ENCODE peak calls at places on chromosomes 5 and 9, in six cellular contexts. One of them, this sample, is unnamed. For H3K27me3, H3K36me3 and H3K4me1, the result is how much of the 10 kb centered on the place peaks cover.

GRCh38 chr5:126354012-126354856 is 69.0 kb upstream of the GRAMD2B start:
- DNase-seq in uterus: no peak
- DNase-seq in colonic mucosa: no peak
- DNase-seq in GM23338: peak
- DNase-seq in spleen: no peak
- DNase-seq in IMR-90: peak
- DNase-seq in this sample: no peak

GRCh38 chr5:386432-387341 is 56.3 kb upstream of the EXOC3 start:
- DNase-seq in colonic mucosa: peak
- DNase-seq in IMR-90: peak
- DNase-seq in uterus: no peak
- DNase-seq in GM23338: no peak
- DNase-seq in spleen: no peak
- DNase-seq in this sample: no peak

GRCh38 chr5:122316652-122317051 is 4.6 kb downstream of the SNCAIP start:
- DNase-seq in uterus: no peak
- DNase-seq in GM23338: no peak
- DNase-seq in spleen: no peak
- DNase-seq in colonic mucosa: no peak
- DNase-seq in IMR-90: no peak
- DNase-seq in this sample: no peak

GRCh38 chr9:135216666-135217431 is 129.4 kb downstream of the OLFM1 start:
- DNase-seq in spleen: peak
- DNase-seq in GM23338: no peak
- DNase-seq in colonic mucosa: no peak
- DNase-seq in IMR-90: no peak
- DNase-seq in uterus: no peak
- DNase-seq in this sample: no peak

GRCh38 chr9:104858271-104858670 is 69.7 kb downstream of the ABCA1 start:
- DNase-seq in uterus: no peak
- DNase-seq in colonic mucosa: no peak
- DNase-seq in IMR-90: peak
- DNase-seq in GM23338: no peak
- DNase-seq in spleen: no peak
- DNase-seq in this sample: no peak

GRCh38 chr5:122943050-122943698 is 93.4 kb downstream of the PPIC start:
- DNase-seq in IMR-90: no peak
- DNase-seq in colonic mucosa: no peak
- DNase-seq in uterus: no peak
- DNase-seq in spleen: no peak
- DNase-seq in GM23338: no peak
- DNase-seq in this sample: no peak

GRCh38 chr5:122121782-122122465 is 7.4 kb upstream of the ZNF474 start:
- DNase-seq in spleen: no peak
- DNase-seq in uterus: no peak
- DNase-seq in IMR-90: peak
- DNase-seq in colonic mucosa: no peak
- DNase-seq in GM23338: no peak
- DNase-seq in this sample: no peak

GRCh38 chr5:14501353-14502162 is 80.0 kb upstream of the OTULINL start:
- DNase-seq in colonic mucosa: no peak
- DNase-seq in spleen: no peak
- DNase-seq in uterus: no peak
- DNase-seq in GM23338: no peak
- DNase-seq in IMR-90: no peak
- DNase-seq in this sample: no peak

GRCh38 chr5:83414601-83415000 is 56.9 kb upstream of the VCAN start:
- DNase-seq in spleen: no peak
- DNase-seq in colonic mucosa: no peak
- DNase-seq in IMR-90: peak
- DNase-seq in GM23338: no peak
- DNase-seq in uterus: no peak
- DNase-seq in this sample: no peak

GRCh38 chr5:172881691-172882370 is 47.8 kb downstream of the ERGIC1 start:
- DNase-seq in GM23338: no peak
- DNase-seq in colonic mucosa: no peak
- DNase-seq in spleen: no peak
- DNase-seq in uterus: no peak
- DNase-seq in IMR-90: peak
- DNase-seq in this sample: no peak

GRCh38 chr5:147234825-147235635 is at the start of gene STK32A:
- DNase-seq in colonic mucosa: peak
- DNase-seq in GM23338: peak
- DNase-seq in spleen: no peak
- DNase-seq in uterus: peak
- DNase-seq in IMR-90: no peak
- DNase-seq in this sample: no peak

GRCh38 chr5:81980598-81981260 is 8.9 kb downstream of the ATG10 start:
- DNase-seq in uterus: no peak
- DNase-seq in GM23338: peak
- DNase-seq in IMR-90: no peak
- DNase-seq in spleen: no peak
- DNase-seq in colonic mucosa: no peak
- DNase-seq in this sample: no peak

GRCh38 chr5:35803221-35803651 is 53.5 kb upstream of the IL7R start:
- DNase-seq in uterus: no peak
- DNase-seq in colonic mucosa: no peak
- DNase-seq in spleen: no peak
- DNase-seq in GM23338: peak
- DNase-seq in IMR-90: peak
- DNase-seq in this sample: no peak

GRCh38 chr5:149765932-149766331 is 35.8 kb downstream of the PPARGC1B start:
- DNase-seq in colonic mucosa: no peak
- DNase-seq in spleen: no peak
- DNase-seq in IMR-90: no peak
- DNase-seq in GM23338: peak
- DNase-seq in uterus: no peak
- DNase-seq in this sample: no peak

GRCh38 chr9:33331411-33331891 is 41.1 kb downstream of the NFX1 start:
- DNase-seq in GM23338: no peak
- DNase-seq in uterus: no peak
- DNase-seq in spleen: no peak
- DNase-seq in IMR-90: peak
- DNase-seq in colonic mucosa: no peak
- DNase-seq in this sample: no peak

DNA sequence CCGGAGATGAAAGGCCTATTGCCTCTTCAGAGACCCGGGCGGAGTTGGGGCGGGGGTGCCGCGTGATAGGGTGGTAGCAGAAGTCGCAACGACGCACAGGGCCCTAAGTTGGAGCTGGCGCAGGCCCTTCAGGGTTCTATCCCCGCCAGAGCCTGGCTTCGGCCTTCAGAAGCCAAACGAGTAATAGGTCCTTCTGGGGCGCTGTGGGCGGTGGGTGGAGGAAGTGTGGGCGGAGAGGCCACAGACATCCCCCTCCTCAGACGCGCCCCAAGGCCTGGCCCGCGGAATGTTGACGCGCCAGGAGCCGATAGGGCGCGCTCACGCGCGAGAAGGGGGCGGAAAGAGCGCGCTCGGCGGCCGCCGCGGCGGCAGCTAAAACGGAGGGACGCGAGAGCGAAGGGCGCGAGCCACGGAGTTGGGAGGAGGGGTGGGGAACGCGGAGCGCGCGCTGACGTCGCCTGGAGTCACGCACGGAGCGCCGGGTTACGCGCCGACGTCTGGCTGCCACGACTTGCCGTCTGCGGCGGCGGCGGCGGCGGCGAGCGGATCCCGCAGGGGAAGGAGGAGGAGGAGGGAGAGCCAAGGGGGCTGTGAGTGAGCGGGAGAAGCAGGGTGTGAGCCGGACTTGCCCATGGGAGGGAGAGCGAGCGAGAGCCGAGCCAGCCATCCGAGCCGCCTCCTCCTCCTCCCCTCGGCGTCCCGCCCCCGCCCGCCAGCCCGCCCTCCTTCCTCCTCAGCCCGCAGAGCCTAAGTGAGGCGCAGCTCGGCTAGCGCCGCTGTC is 6.4 kb upstream of the PURA start:
- DNase-seq in IMR-90: peak
- DNase-seq in spleen: peak
- DNase-seq in colonic mucosa: peak
- DNase-seq in GM23338: peak
- DNase-seq in uterus: peak
- DNase-seq in this sample: peak
- H3K27me3 ChIP-seq in IMR-90: under half
- H3K27me3 ChIP-seq in spleen: under half
- H3K27me3 ChIP-seq in colonic mucosa: under half
- H3K27me3 ChIP-seq in GM23338: half or more
- H3K27me3 ChIP-seq in uterus: under half
- H3K27me3 ChIP-seq in this sample: under half

GRCh38 chr9:100492952-100493351 is 20.0 kb downstream of the TMEFF1 start:
- DNase-seq in GM23338: no peak
- DNase-seq in spleen: no peak
- DNase-seq in colonic mucosa: no peak
- DNase-seq in uterus: no peak
- DNase-seq in IMR-90: peak
- DNase-seq in this sample: no peak
- H3K36me3 ChIP-seq in GM23338: under half
- H3K36me3 ChIP-seq in spleen: under half
- H3K36me3 ChIP-seq in colonic mucosa: under half
- H3K36me3 ChIP-seq in uterus: under half
- H3K36me3 ChIP-seq in IMR-90: under half
- H3K36me3 ChIP-seq in this sample: under half

GRCh38 chr5:151073280-151073679 is 7.6 kb downstream of the TNIP1 start:
- DNase-seq in uterus: no peak
- DNase-seq in IMR-90: no peak
- DNase-seq in GM23338: no peak
- DNase-seq in colonic mucosa: no peak
- DNase-seq in spleen: no peak
- DNase-seq in this sample: no peak
- H3K4me1 ChIP-seq in uterus: under half
- H3K4me1 ChIP-seq in IMR-90: under half
- H3K4me1 ChIP-seq in GM23338: under half
- H3K4me1 ChIP-seq in colonic mucosa: under half
- H3K4me1 ChIP-seq in spleen: half or more
- H3K4me1 ChIP-seq in this sample: half or more

GRCh38 chr5:170342153-170342552 is 44.6 kb upstream of the LCP2 start:
- DNase-seq in GM23338: no peak
- DNase-seq in uterus: no peak
- DNase-seq in colonic mucosa: no peak
- DNase-seq in spleen: no peak
- DNase-seq in IMR-90: no peak
- DNase-seq in this sample: no peak

GRCh38 chr5:170343177-170343576 is 45.6 kb upstream of the LCP2 start:
- DNase-seq in spleen: no peak
- DNase-seq in uterus: no peak
- DNase-seq in colonic mucosa: no peak
- DNase-seq in GM23338: no peak
- DNase-seq in IMR-90: no peak
- DNase-seq in this sample: no peak

GRCh38 chr5:170347022-170347421 is 42.1 kb downstream of the KCNMB1 start:
- DNase-seq in IMR-90: no peak
- DNase-seq in spleen: no peak
- DNase-seq in colonic mucosa: no peak
- DNase-seq in uterus: no peak
- DNase-seq in GM23338: no peak
- DNase-seq in this sample: no peak

GRCh38 chr5:170348069-170348702 is 41.0 kb downstream of the KCNMB1 start:
- DNase-seq in spleen: no peak
- DNase-seq in IMR-90: no peak
- DNase-seq in colonic mucosa: no peak
- DNase-seq in GM23338: no peak
- DNase-seq in uterus: no peak
- DNase-seq in this sample: no peak

GRCh38 chr5:170345971-170346370 is 43.2 kb downstream of the KCNMB1 start:
- DNase-seq in colonic mucosa: no peak
- DNase-seq in uterus: no peak
- DNase-seq in GM23338: no peak
- DNase-seq in IMR-90: no peak
- DNase-seq in spleen: no peak
- DNase-seq in this sample: no peak
- H3K27me3 ChIP-seq in colonic mucosa: under half
- H3K27me3 ChIP-seq in uterus: under half
- H3K27me3 ChIP-seq in GM23338: under half
- H3K27me3 ChIP-seq in IMR-90: under half
- H3K27me3 ChIP-seq in spleen: under half
- H3K27me3 ChIP-seq in this sample: under half

DNA sequence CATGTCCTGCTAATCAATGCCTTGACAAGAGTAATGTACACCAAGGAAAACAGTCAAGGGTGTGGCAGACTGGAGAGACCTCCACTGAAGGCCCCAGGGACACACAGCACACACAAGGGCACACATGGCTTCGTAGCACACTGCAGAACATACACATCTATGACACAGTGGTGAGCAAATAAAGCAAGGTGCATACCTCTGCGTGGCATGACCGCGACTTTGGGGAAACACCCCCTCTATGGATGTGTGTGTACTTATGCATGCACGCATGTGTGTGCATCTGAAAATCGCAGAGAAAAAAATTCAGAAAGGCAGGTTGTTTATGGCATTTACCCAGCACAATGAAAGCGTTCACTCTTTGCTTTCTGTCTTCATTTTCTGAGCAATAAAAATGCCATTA is 20.5 kb downstream of the SEMA4D start:
- DNase-seq in spleen: no peak
- DNase-seq in IMR-90: no peak
- DNase-seq in uterus: no peak
- DNase-seq in GM23338: no peak
- DNase-seq in colonic mucosa: no peak
- DNase-seq in this sample: peak
- H3K36me3 ChIP-seq in spleen: under half
- H3K36me3 ChIP-seq in IMR-90: under half
- H3K36me3 ChIP-seq in uterus: under half
- H3K36me3 ChIP-seq in GM23338: under half
- H3K36me3 ChIP-seq in colonic mucosa: under half
- H3K36me3 ChIP-seq in this sample: under half

GRCh38 chr9:129407905-129408452 is 212.9 kb downstream of the C9orf50 start:
- DNase-seq in colonic mucosa: no peak
- DNase-seq in GM23338: no peak
- DNase-seq in IMR-90: no peak
- DNase-seq in uterus: no peak
- DNase-seq in spleen: peak
- DNase-seq in this sample: peak
- H3K4me1 ChIP-seq in colonic mucosa: under half
- H3K4me1 ChIP-seq in GM23338: under half
- H3K4me1 ChIP-seq in IMR-90: under half
- H3K4me1 ChIP-seq in uterus: under half
- H3K4me1 ChIP-seq in spleen: under half
- H3K4me1 ChIP-seq in this sample: under half

DNA sequence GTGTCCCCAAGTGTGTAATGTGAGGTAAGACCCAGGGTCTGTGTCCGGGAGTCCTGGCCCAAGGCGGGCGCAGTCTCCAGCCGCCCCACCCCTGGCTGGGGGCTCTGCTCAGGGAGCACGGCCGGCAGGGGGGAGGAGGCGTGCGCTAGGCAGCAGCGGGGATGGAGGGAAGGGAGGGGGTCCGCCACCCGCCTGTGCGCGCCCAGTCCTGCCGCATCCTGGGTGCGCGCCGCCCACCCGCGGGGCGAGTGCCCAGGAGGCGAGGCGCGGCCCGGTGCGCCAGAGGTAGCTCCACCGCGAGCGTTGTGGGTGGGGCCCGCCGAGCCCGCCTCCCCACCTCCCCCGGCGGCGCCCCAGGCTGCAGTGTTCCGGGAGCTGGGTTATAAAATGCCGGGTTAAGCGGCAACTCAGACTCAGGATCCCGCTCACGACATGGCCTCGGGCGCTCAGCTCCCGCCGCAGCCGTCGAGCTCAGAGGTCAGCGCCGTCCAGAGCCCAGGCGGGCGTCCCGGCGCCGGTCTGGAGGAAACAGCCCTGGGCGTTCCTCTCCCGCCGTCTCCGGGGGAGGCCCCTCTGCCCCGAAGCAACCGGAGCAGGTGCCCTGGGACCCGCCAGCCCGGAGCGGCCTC is at the start of gene CCNI2:
- DNase-seq in uterus: no peak
- DNase-seq in IMR-90: no peak
- DNase-seq in colonic mucosa: peak
- DNase-seq in GM23338: peak
- DNase-seq in spleen: peak
- DNase-seq in this sample: peak
- H3K27me3 ChIP-seq in uterus: under half
- H3K27me3 ChIP-seq in IMR-90: under half
- H3K27me3 ChIP-seq in colonic mucosa: under half
- H3K27me3 ChIP-seq in GM23338: half or more
- H3K27me3 ChIP-seq in spleen: under half
- H3K27me3 ChIP-seq in this sample: under half

This sample was measured in CD8-positive, alpha-beta memory T cell.